ENCODE peak calls at places on chromosomes 16 and 17, in six cellular contexts. One of them, this sample, is unnamed.

GRCh38 chr17:28384281-28385036 is 13.0 kb downstream of the SARM1 start:
- DNase-seq in right lobe of liver: peak; percentile 83
- DNase-seq in stomach: peak; percentile 88
- DNase-seq in tibial artery: peak; percentile 80
- DNase-seq in H1: no peak
- DNase-seq in cardiac muscle cell: peak; percentile 48
- DNase-seq in this sample: no peak

GRCh38 chr17:73201215-73202069 is 8.6 kb downstream of the COG1 start:
- DNase-seq in cardiac muscle cell: no peak
- DNase-seq in H1: no peak
- DNase-seq in tibial artery: peak; percentile 53
- DNase-seq in stomach: no peak
- DNase-seq in right lobe of liver: peak; percentile 85
- DNase-seq in this sample: no peak

GRCh38 chr17:80001376-80001775 is 34.3 kb downstream of the TBC1D16 start:
- DNase-seq in cardiac muscle cell: no peak
- DNase-seq in stomach: no peak
- DNase-seq in H1: no peak
- DNase-seq in tibial artery: no peak
- DNase-seq in right lobe of liver: no peak
- DNase-seq in this sample: no peak

GRCh38 chr16:81717662-81718189 is 61.4 kb upstream of the PLCG2 start:
- DNase-seq in cardiac muscle cell: no peak
- DNase-seq in H1: no peak
- DNase-seq in tibial artery: no peak
- DNase-seq in right lobe of liver: peak; percentile 20
- DNase-seq in stomach: no peak
- DNase-seq in this sample: no peak

GRCh38 chr16:53865492-53865863 is 161.5 kb downstream of the FTO start:
- DNase-seq in tibial artery: no peak
- DNase-seq in stomach: no peak
- DNase-seq in right lobe of liver: no peak
- DNase-seq in H1: peak; percentile 9
- DNase-seq in cardiac muscle cell: no peak
- DNase-seq in this sample: peak; percentile 68

GRCh38 chr16:54936086-54936978 is 5.7 kb downstream of the IRX5 start:
- DNase-seq in stomach: no peak
- DNase-seq in H1: no peak
- DNase-seq in cardiac muscle cell: peak; percentile 83
- DNase-seq in right lobe of liver: no peak
- DNase-seq in tibial artery: no peak
- DNase-seq in this sample: no peak

GRCh38 chr16:50532576-50532975 is 15.6 kb upstream of the NKD1 start:
- DNase-seq in H1: no peak
- DNase-seq in tibial artery: no peak
- DNase-seq in cardiac muscle cell: no peak
- DNase-seq in right lobe of liver: no peak
- DNase-seq in stomach: no peak
- DNase-seq in this sample: no peak

GRCh38 chr16:10776280-10776679 is 32.6 kb downstream of the NUBP1 start:
- DNase-seq in tibial artery: no peak
- DNase-seq in cardiac muscle cell: no peak
- DNase-seq in H1: no peak
- DNase-seq in stomach: no peak
- DNase-seq in right lobe of liver: no peak
- DNase-seq in this sample: no peak

GRCh38 chr16:71552698-71553503 is 24.0 kb downstream of the TAT start:
- DNase-seq in right lobe of liver: no peak
- DNase-seq in H1: no peak
- DNase-seq in stomach: no peak
- DNase-seq in cardiac muscle cell: no peak
- DNase-seq in tibial artery: no peak
- DNase-seq in this sample: no peak

GRCh38 chr17:70563301-70563820 is 394.0 kb downstream of the KCNJ2 start:
- DNase-seq in cardiac muscle cell: peak; percentile 16
- DNase-seq in tibial artery: no peak
- DNase-seq in right lobe of liver: no peak
- DNase-seq in H1: no peak
- DNase-seq in stomach: no peak
- DNase-seq in this sample: no peak

GRCh38 chr16:11506816-11507305 is 79.9 kb downstream of the LITAF start:
- DNase-seq in stomach: no peak
- DNase-seq in right lobe of liver: no peak
- DNase-seq in tibial artery: no peak
- DNase-seq in cardiac muscle cell: no peak
- DNase-seq in H1: no peak
- DNase-seq in this sample: no peak

GRCh38 chr16:31273676-31274075 is 13.9 kb downstream of the ITGAM start:
- DNase-seq in cardiac muscle cell: no peak
- DNase-seq in right lobe of liver: no peak
- DNase-seq in tibial artery: no peak
- DNase-seq in H1: no peak
- DNase-seq in stomach: no peak
- DNase-seq in this sample: no peak

GRCh38 chr16:8751481-8752311 is 45.7 kb downstream of the TMEM186 start:
- DNase-seq in cardiac muscle cell: no peak
- DNase-seq in stomach: no peak
- DNase-seq in right lobe of liver: no peak
- DNase-seq in H1: peak; percentile 15
- DNase-seq in tibial artery: no peak
- DNase-seq in this sample: no peak

GRCh38 chr16:5041604-5042133 is 7.9 kb upstream of the NAGPA start:
- DNase-seq in tibial artery: no peak
- DNase-seq in right lobe of liver: peak; percentile 15
- DNase-seq in cardiac muscle cell: no peak
- DNase-seq in H1: no peak
- DNase-seq in stomach: no peak
- DNase-seq in this sample: no peak

GRCh38 chr16:53666816-53667415 is 36.7 kb downstream of the RPGRIP1L start:
- DNase-seq in tibial artery: no peak
- DNase-seq in stomach: no peak
- DNase-seq in H1: no peak
- DNase-seq in right lobe of liver: no peak
- DNase-seq in cardiac muscle cell: no peak
- DNase-seq in this sample: peak; percentile 45

GRCh38 chr17:62968445-62968923 is 2.4 kb downstream of the TANC2 start:
- DNase-seq in stomach: peak; percentile 37
- DNase-seq in cardiac muscle cell: peak; percentile 87
- DNase-seq in H1: no peak
- DNase-seq in right lobe of liver: no peak
- DNase-seq in tibial artery: no peak
- DNase-seq in this sample: peak; percentile 65

GRCh38 chr17:21291357-21291756 is 6.8 kb downstream of the MAP2K3 start:
- DNase-seq in stomach: no peak
- DNase-seq in tibial artery: no peak
- DNase-seq in cardiac muscle cell: no peak
- DNase-seq in H1: no peak
- DNase-seq in right lobe of liver: no peak
- DNase-seq in this sample: no peak

GRCh38 chr17:59361916-59362810 is 30.7 kb downstream of the YPEL2 start:
- DNase-seq in cardiac muscle cell: no peak
- DNase-seq in H1: no peak
- DNase-seq in right lobe of liver: no peak
- DNase-seq in tibial artery: peak; percentile 64
- DNase-seq in stomach: no peak
- DNase-seq in this sample: no peak

GRCh38 chr16:54417384-54417783 is 130.8 kb upstream of the IRX3 start:
- DNase-seq in stomach: no peak
- DNase-seq in H1: no peak
- DNase-seq in tibial artery: no peak
- DNase-seq in right lobe of liver: no peak
- DNase-seq in cardiac muscle cell: no peak
- DNase-seq in this sample: no peak

GRCh38 chr16:2178321-2179106 is 17.9 kb downstream of the CASKIN1 start:
- DNase-seq in right lobe of liver: no peak
- DNase-seq in tibial artery: no peak
- DNase-seq in stomach: no peak
- DNase-seq in H1: peak; percentile 62
- DNase-seq in cardiac muscle cell: peak; percentile 38
- DNase-seq in this sample: no peak

GRCh38 chr17:38701504-38702165 is 3.4 kb upstream of the MLLT6 start:
- DNase-seq in cardiac muscle cell: no peak
- DNase-seq in tibial artery: no peak
- DNase-seq in right lobe of liver: no peak
- DNase-seq in stomach: no peak
- DNase-seq in H1: no peak
- DNase-seq in this sample: peak; percentile 67

GRCh38 chr16:85010931-85011845 is at the start of gene ZDHHC7:
- DNase-seq in stomach: peak; percentile 86
- DNase-seq in H1: peak; percentile 46
- DNase-seq in tibial artery: peak; percentile 93
- DNase-seq in right lobe of liver: peak; percentile 93
- DNase-seq in cardiac muscle cell: peak; percentile 93
- DNase-seq in this sample: peak; percentile 86

GRCh38 chr17:58303981-58304734 is 23.4 kb upstream of the MPO start:
- DNase-seq in cardiac muscle cell: peak; percentile 61
- DNase-seq in right lobe of liver: peak; percentile 68
- DNase-seq in stomach: peak; percentile 52
- DNase-seq in H1: peak; percentile 41
- DNase-seq in tibial artery: no peak
- DNase-seq in this sample: peak; percentile 34

GRCh38 chr16:84825896-84826557 is 6.2 kb downstream of the CRISPLD2 start:
- DNase-seq in stomach: no peak
- DNase-seq in cardiac muscle cell: no peak
- DNase-seq in tibial artery: no peak
- DNase-seq in H1: no peak
- DNase-seq in right lobe of liver: no peak
- DNase-seq in this sample: no peak

GRCh38 chr16:22813223-22813945 is 578 bp upstream of the HS3ST2 start:
- DNase-seq in right lobe of liver: peak; percentile 62
- DNase-seq in tibial artery: peak; percentile 76
- DNase-seq in cardiac muscle cell: peak; percentile 91
- DNase-seq in stomach: peak; percentile 32
- DNase-seq in H1: peak; percentile 61
- DNase-seq in this sample: peak; percentile 23

GRCh38 chr16:22816475-22816874 is 2.5 kb downstream of the HS3ST2 start:
- DNase-seq in right lobe of liver: no peak
- DNase-seq in cardiac muscle cell: no peak
- DNase-seq in stomach: no peak
- DNase-seq in H1: no peak
- DNase-seq in tibial artery: no peak
- DNase-seq in this sample: no peak

GRCh38 chr16:22813946-22814325 is at the start of gene HS3ST2:
- DNase-seq in right lobe of liver: no peak
- DNase-seq in H1: peak; percentile 36
- DNase-seq in stomach: no peak
- DNase-seq in tibial artery: peak; percentile 76
- DNase-seq in cardiac muscle cell: peak; percentile 80
- DNase-seq in this sample: no peak

GRCh38 chr16:22815863-22816262 is 1.9 kb downstream of the HS3ST2 start:
- DNase-seq in cardiac muscle cell: no peak
- DNase-seq in right lobe of liver: no peak
- DNase-seq in stomach: no peak
- DNase-seq in tibial artery: no peak
- DNase-seq in H1: no peak
- DNase-seq in this sample: no peak

GRCh38 chr16:22814330-22815105 is 556 bp downstream of the HS3ST2 start:
- DNase-seq in cardiac muscle cell: no peak
- DNase-seq in stomach: no peak
- DNase-seq in right lobe of liver: no peak
- DNase-seq in tibial artery: peak; percentile 68
- DNase-seq in H1: peak; percentile 7
- DNase-seq in this sample: no peak
- H3K4me3 ChIP-seq in cardiac muscle cell: peak overlapping the region; percentile 34
- H3K4me3 ChIP-seq in stomach: peak overlapping the region; percentile 46
- H3K4me3 ChIP-seq in right lobe of liver: no peak overlapping the region
- H3K4me3 ChIP-seq in tibial artery: peak overlapping the region; percentile 55
- H3K4me3 ChIP-seq in H1: peak overlapping the region; percentile 40
- H3K4me3 ChIP-seq in this sample: no peak overlapping the region

GRCh38 chr17:61411114-61411943 is 11.7 kb downstream of the TBX2 start:
- DNase-seq in tibial artery: peak; percentile 87
- DNase-seq in stomach: peak; percentile 51
- DNase-seq in cardiac muscle cell: peak; percentile 81
- DNase-seq in H1: no peak
- DNase-seq in right lobe of liver: peak; percentile 70
- DNase-seq in this sample: peak; percentile 27

GRCh38 chr17:61409301-61410099 is 9.9 kb downstream of the TBX2 start:
- DNase-seq in right lobe of liver: peak; percentile 69
- DNase-seq in tibial artery: peak; percentile 80
- DNase-seq in H1: no peak
- DNase-seq in cardiac muscle cell: peak; percentile 86
- DNase-seq in stomach: peak; percentile 69
- DNase-seq in this sample: peak; percentile 56

GRCh38 chr17:61408151-61409041 is 8.8 kb downstream of the TBX2 start:
- DNase-seq in cardiac muscle cell: no peak
- DNase-seq in H1: no peak
- DNase-seq in stomach: no peak
- DNase-seq in right lobe of liver: peak; percentile 49
- DNase-seq in tibial artery: peak; percentile 69
- DNase-seq in this sample: no peak

GRCh38 chr17:61410555-61411089 is 11.0 kb downstream of the TBX2 start:
- DNase-seq in right lobe of liver: peak; percentile 83
- DNase-seq in H1: no peak
- DNase-seq in stomach: peak; percentile 70
- DNase-seq in tibial artery: peak; percentile 92
- DNase-seq in cardiac muscle cell: peak; percentile 89
- DNase-seq in this sample: peak; percentile 52

GRCh38 chr17:61410100-61410551 is 10.5 kb downstream of the TBX2 start:
- DNase-seq in cardiac muscle cell: no peak
- DNase-seq in right lobe of liver: peak; percentile 56
- DNase-seq in H1: no peak
- DNase-seq in stomach: no peak
- DNase-seq in tibial artery: peak; percentile 78
- DNase-seq in this sample: no peak
- H3K27ac ChIP-seq in cardiac muscle cell: peak overlapping the region; percentile 74
- H3K27ac ChIP-seq in right lobe of liver: peak overlapping the region; percentile 26
- H3K27ac ChIP-seq in H1: no peak overlapping the region
- H3K27ac ChIP-seq in stomach: peak overlapping the region; percentile 55
- H3K27ac ChIP-seq in tibial artery: peak overlapping the region; percentile 98
- H3K27ac ChIP-seq in this sample: no peak overlapping the region

GRCh38 chr16:56943761-56944375 is 11.9 kb downstream of the HERPUD1 start:
- DNase-seq in stomach: no peak
- DNase-seq in tibial artery: peak; percentile 31
- DNase-seq in cardiac muscle cell: no peak
- DNase-seq in H1: no peak
- DNase-seq in right lobe of liver: no peak
- DNase-seq in this sample: no peak
- H3K36me3 ChIP-seq in stomach: peaks cover 83% of the 10 kb centered on the region
- H3K36me3 ChIP-seq in tibial artery: peaks cover 90% of the 10 kb centered on the region
- H3K36me3 ChIP-seq in cardiac muscle cell: peaks cover 62% of the 10 kb centered on the region
- H3K36me3 ChIP-seq in H1: peaks cover 42% of the 10 kb centered on the region
- H3K36me3 ChIP-seq in right lobe of liver: peaks cover 73% of the 10 kb centered on the region
- H3K36me3 ChIP-seq in this sample: peaks cover 70% of the 10 kb centered on the region

DNA sequence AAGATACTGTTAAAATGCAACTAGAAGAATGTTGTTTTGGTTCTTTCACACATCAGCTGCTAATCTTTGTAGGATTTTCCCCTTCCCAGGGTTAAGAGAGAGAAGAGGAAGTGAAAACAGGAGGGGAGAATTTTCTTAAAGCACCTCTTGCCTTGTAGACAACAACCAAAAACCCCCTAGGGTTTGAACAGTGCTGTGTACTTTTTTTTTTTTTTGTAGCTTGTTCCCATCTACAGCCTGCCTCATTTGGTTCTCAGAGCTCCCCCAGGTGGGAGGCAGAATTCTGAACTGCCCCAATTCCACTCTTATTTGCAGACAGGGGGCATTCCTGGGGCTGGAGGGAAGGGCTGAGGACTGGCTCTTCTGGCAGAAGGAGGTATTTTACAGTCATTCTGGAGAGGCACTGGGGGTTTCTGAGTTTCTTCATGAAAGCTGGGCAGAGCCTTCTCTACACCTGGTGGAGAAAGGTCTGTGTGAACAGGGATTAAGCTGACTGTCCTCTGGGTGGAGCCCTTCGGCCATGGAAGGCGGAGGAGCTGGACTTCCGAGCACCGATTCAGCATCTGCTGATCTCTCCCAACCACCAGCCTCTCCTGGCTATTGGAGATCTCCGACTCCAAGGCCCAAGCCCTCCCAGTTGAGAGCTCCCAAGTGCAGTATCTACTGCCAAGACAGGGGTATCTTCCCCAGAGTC is 32.2 kb downstream of the SMARCE1 start:
- DNase-seq in tibial artery: no peak
- DNase-seq in right lobe of liver: peak; percentile 80
- DNase-seq in H1: peak; percentile 49
- DNase-seq in stomach: peak; percentile 57
- DNase-seq in cardiac muscle cell: peak; percentile 66
- DNase-seq in this sample: peak; percentile 14
- H3K4me3 ChIP-seq in tibial artery: no peak overlapping the region
- H3K4me3 ChIP-seq in right lobe of liver: no peak overlapping the region
- H3K4me3 ChIP-seq in H1: no peak overlapping the region
- H3K4me3 ChIP-seq in stomach: no peak overlapping the region
- H3K4me3 ChIP-seq in cardiac muscle cell: no peak overlapping the region
- H3K4me3 ChIP-seq in this sample: no peak overlapping the region

This sample was measured in SJSA1.